ENCODE peak calls at places on chromosomes 2 and 18, in nine cellular contexts. One of them, this sample, is unnamed.

GRCh38 chr18:64592246-64592645 is 443.4 kb upstream of the LINC00305 start:
- DNase-seq in WTC11: no peak
- DNase-seq in activated T-helper 1 cell treated with anti-CD3 and anti-CD28 coated beads, Interleukin-2, amount 50 U/mL, for 16 hours: no peak
- DNase-seq in tibial nerve: no peak
- DNase-seq in natural killer cell: no peak
- DNase-seq in A172: no peak
- DNase-seq in islet precursor cell: no peak
- DNase-seq in amniotic epithelial cell: no peak
- DNase-seq in stimulated activated CD8-positive, alpha-beta memory T cell treated with anti-CD3 and anti-CD28 coated beads, Interleukin-7, amount 100 ng/mL, for 1 hour: no peak
- DNase-seq in this sample: no peak

GRCh38 chr2:218291934-218292699 is at the start of gene TMBIM1:
- DNase-seq in WTC11: peak
- DNase-seq in activated T-helper 1 cell treated with anti-CD3 and anti-CD28 coated beads, Interleukin-2, amount 50 U/mL, for 16 hours: peak
- DNase-seq in tibial nerve: peak
- DNase-seq in natural killer cell: peak
- DNase-seq in A172: peak
- DNase-seq in islet precursor cell: peak
- DNase-seq in amniotic epithelial cell: peak
- DNase-seq in stimulated activated CD8-positive, alpha-beta memory T cell treated with anti-CD3 and anti-CD28 coated beads, Interleukin-7, amount 100 ng/mL, for 1 hour: peak
- DNase-seq in this sample: peak

GRCh38 chr2:54212456-54212855 is 43.6 kb downstream of the TSPYL6 start:
- DNase-seq in WTC11: no peak
- DNase-seq in activated T-helper 1 cell treated with anti-CD3 and anti-CD28 coated beads, Interleukin-2, amount 50 U/mL, for 16 hours: no peak
- DNase-seq in tibial nerve: no peak
- DNase-seq in natural killer cell: no peak
- DNase-seq in A172: peak
- DNase-seq in islet precursor cell: no peak
- DNase-seq in amniotic epithelial cell: peak
- DNase-seq in stimulated activated CD8-positive, alpha-beta memory T cell treated with anti-CD3 and anti-CD28 coated beads, Interleukin-7, amount 100 ng/mL, for 1 hour: no peak
- DNase-seq in this sample: no peak

GRCh38 chr2:46335404-46335965 is 38.3 kb downstream of the EPAS1 start:
- DNase-seq in WTC11: peak
- DNase-seq in activated T-helper 1 cell treated with anti-CD3 and anti-CD28 coated beads, Interleukin-2, amount 50 U/mL, for 16 hours: no peak
- DNase-seq in tibial nerve: no peak
- DNase-seq in natural killer cell: no peak
- DNase-seq in A172: no peak
- DNase-seq in islet precursor cell: peak
- DNase-seq in amniotic epithelial cell: peak
- DNase-seq in stimulated activated CD8-positive, alpha-beta memory T cell treated with anti-CD3 and anti-CD28 coated beads, Interleukin-7, amount 100 ng/mL, for 1 hour: no peak
- DNase-seq in this sample: no peak

GRCh38 chr18:65725421-65726050 is 25.3 kb upstream of the CDH7 start:
- DNase-seq in WTC11: peak
- DNase-seq in activated T-helper 1 cell treated with anti-CD3 and anti-CD28 coated beads, Interleukin-2, amount 50 U/mL, for 16 hours: no peak
- DNase-seq in tibial nerve: no peak
- DNase-seq in natural killer cell: no peak
- DNase-seq in A172: peak
- DNase-seq in islet precursor cell: peak
- DNase-seq in amniotic epithelial cell: no peak
- DNase-seq in stimulated activated CD8-positive, alpha-beta memory T cell treated with anti-CD3 and anti-CD28 coated beads, Interleukin-7, amount 100 ng/mL, for 1 hour: no peak
- DNase-seq in this sample: no peak

GRCh38 chr2:25088817-25089485 is 47.1 kb downstream of the EFR3B start:
- DNase-seq in WTC11: no peak
- DNase-seq in activated T-helper 1 cell treated with anti-CD3 and anti-CD28 coated beads, Interleukin-2, amount 50 U/mL, for 16 hours: no peak
- DNase-seq in tibial nerve: no peak
- DNase-seq in natural killer cell: no peak
- DNase-seq in A172: no peak
- DNase-seq in islet precursor cell: no peak
- DNase-seq in amniotic epithelial cell: no peak
- DNase-seq in stimulated activated CD8-positive, alpha-beta memory T cell treated with anti-CD3 and anti-CD28 coated beads, Interleukin-7, amount 100 ng/mL, for 1 hour: no peak
- DNase-seq in this sample: no peak

GRCh38 chr18:44957025-44957424 is 276.3 kb downstream of the SETBP1 start:
- DNase-seq in WTC11: no peak
- DNase-seq in activated T-helper 1 cell treated with anti-CD3 and anti-CD28 coated beads, Interleukin-2, amount 50 U/mL, for 16 hours: no peak
- DNase-seq in tibial nerve: no peak
- DNase-seq in natural killer cell: no peak
- DNase-seq in A172: no peak
- DNase-seq in islet precursor cell: no peak
- DNase-seq in amniotic epithelial cell: no peak
- DNase-seq in stimulated activated CD8-positive, alpha-beta memory T cell treated with anti-CD3 and anti-CD28 coated beads, Interleukin-7, amount 100 ng/mL, for 1 hour: no peak
- DNase-seq in this sample: no peak

GRCh38 chr18:48817021-48817461 is 133.7 kb downstream of the SMAD7 start:
- DNase-seq in WTC11: peak
- DNase-seq in activated T-helper 1 cell treated with anti-CD3 and anti-CD28 coated beads, Interleukin-2, amount 50 U/mL, for 16 hours: no peak
- DNase-seq in tibial nerve: no peak
- DNase-seq in natural killer cell: peak
- DNase-seq in A172: no peak
- DNase-seq in islet precursor cell: peak
- DNase-seq in amniotic epithelial cell: no peak
- DNase-seq in stimulated activated CD8-positive, alpha-beta memory T cell treated with anti-CD3 and anti-CD28 coated beads, Interleukin-7, amount 100 ng/mL, for 1 hour: no peak
- DNase-seq in this sample: peak

GRCh38 chr18:9569178-9569577 is 45.2 kb downstream of the PPP4R1 start:
- DNase-seq in WTC11: no peak
- DNase-seq in activated T-helper 1 cell treated with anti-CD3 and anti-CD28 coated beads, Interleukin-2, amount 50 U/mL, for 16 hours: no peak
- DNase-seq in tibial nerve: no peak
- DNase-seq in natural killer cell: no peak
- DNase-seq in A172: no peak
- DNase-seq in islet precursor cell: no peak
- DNase-seq in amniotic epithelial cell: no peak
- DNase-seq in stimulated activated CD8-positive, alpha-beta memory T cell treated with anti-CD3 and anti-CD28 coated beads, Interleukin-7, amount 100 ng/mL, for 1 hour: no peak
- DNase-seq in this sample: no peak

GRCh38 chr2:197209274-197209673 is 101.3 kb downstream of the ANKRD44 start:
- DNase-seq in WTC11: no peak
- DNase-seq in activated T-helper 1 cell treated with anti-CD3 and anti-CD28 coated beads, Interleukin-2, amount 50 U/mL, for 16 hours: no peak
- DNase-seq in tibial nerve: no peak
- DNase-seq in natural killer cell: no peak
- DNase-seq in A172: no peak
- DNase-seq in islet precursor cell: no peak
- DNase-seq in amniotic epithelial cell: peak
- DNase-seq in stimulated activated CD8-positive, alpha-beta memory T cell treated with anti-CD3 and anti-CD28 coated beads, Interleukin-7, amount 100 ng/mL, for 1 hour: no peak
- DNase-seq in this sample: no peak

GRCh38 chr2:85561280-85562212 is at the start of gene GGCX:
- DNase-seq in WTC11: peak
- DNase-seq in activated T-helper 1 cell treated with anti-CD3 and anti-CD28 coated beads, Interleukin-2, amount 50 U/mL, for 16 hours: peak
- DNase-seq in tibial nerve: peak
- DNase-seq in natural killer cell: peak
- DNase-seq in A172: peak
- DNase-seq in islet precursor cell: peak
- DNase-seq in amniotic epithelial cell: peak
- DNase-seq in stimulated activated CD8-positive, alpha-beta memory T cell treated with anti-CD3 and anti-CD28 coated beads, Interleukin-7, amount 100 ng/mL, for 1 hour: peak
- DNase-seq in this sample: peak

GRCh38 chr18:74598350-74599001 is 806 bp downstream of the ZNF407 start:
- DNase-seq in WTC11: peak
- DNase-seq in activated T-helper 1 cell treated with anti-CD3 and anti-CD28 coated beads, Interleukin-2, amount 50 U/mL, for 16 hours: peak
- DNase-seq in tibial nerve: no peak
- DNase-seq in natural killer cell: peak
- DNase-seq in A172: peak
- DNase-seq in islet precursor cell: peak
- DNase-seq in amniotic epithelial cell: peak
- DNase-seq in stimulated activated CD8-positive, alpha-beta memory T cell treated with anti-CD3 and anti-CD28 coated beads, Interleukin-7, amount 100 ng/mL, for 1 hour: peak
- DNase-seq in this sample: peak

GRCh38 chr2:171505374-171505773 is 16.9 kb upstream of the CYBRD1 start:
- DNase-seq in WTC11: no peak
- DNase-seq in activated T-helper 1 cell treated with anti-CD3 and anti-CD28 coated beads, Interleukin-2, amount 50 U/mL, for 16 hours: no peak
- DNase-seq in tibial nerve: no peak
- DNase-seq in natural killer cell: no peak
- DNase-seq in A172: no peak
- DNase-seq in islet precursor cell: no peak
- DNase-seq in amniotic epithelial cell: peak
- DNase-seq in stimulated activated CD8-positive, alpha-beta memory T cell treated with anti-CD3 and anti-CD28 coated beads, Interleukin-7, amount 100 ng/mL, for 1 hour: no peak
- DNase-seq in this sample: no peak

GRCh38 chr2:30463535-30463934 is 16.5 kb downstream of the LCLAT1 start:
- DNase-seq in WTC11: no peak
- DNase-seq in activated T-helper 1 cell treated with anti-CD3 and anti-CD28 coated beads, Interleukin-2, amount 50 U/mL, for 16 hours: no peak
- DNase-seq in tibial nerve: no peak
- DNase-seq in natural killer cell: no peak
- DNase-seq in A172: no peak
- DNase-seq in islet precursor cell: no peak
- DNase-seq in amniotic epithelial cell: no peak
- DNase-seq in stimulated activated CD8-positive, alpha-beta memory T cell treated with anti-CD3 and anti-CD28 coated beads, Interleukin-7, amount 100 ng/mL, for 1 hour: no peak
- DNase-seq in this sample: no peak

GRCh38 chr2:444937-445884 is 157.3 kb upstream of the ALKAL2 start:
- DNase-seq in WTC11: no peak
- DNase-seq in activated T-helper 1 cell treated with anti-CD3 and anti-CD28 coated beads, Interleukin-2, amount 50 U/mL, for 16 hours: no peak
- DNase-seq in tibial nerve: no peak
- DNase-seq in natural killer cell: no peak
- DNase-seq in A172: no peak
- DNase-seq in islet precursor cell: peak
- DNase-seq in amniotic epithelial cell: no peak
- DNase-seq in stimulated activated CD8-positive, alpha-beta memory T cell treated with anti-CD3 and anti-CD28 coated beads, Interleukin-7, amount 100 ng/mL, for 1 hour: no peak
- DNase-seq in this sample: no peak

GRCh38 chr18:26468931-26469340 is 79.4 kb downstream of the KCTD1 start:
- DNase-seq in WTC11: peak
- DNase-seq in activated T-helper 1 cell treated with anti-CD3 and anti-CD28 coated beads, Interleukin-2, amount 50 U/mL, for 16 hours: no peak
- DNase-seq in tibial nerve: no peak
- DNase-seq in natural killer cell: no peak
- DNase-seq in A172: peak
- DNase-seq in islet precursor cell: peak
- DNase-seq in amniotic epithelial cell: no peak
- DNase-seq in stimulated activated CD8-positive, alpha-beta memory T cell treated with anti-CD3 and anti-CD28 coated beads, Interleukin-7, amount 100 ng/mL, for 1 hour: no peak
- DNase-seq in this sample: no peak

GRCh38 chr2:65075605-65076344 is 19.6 kb downstream of the CEP68 start:
- DNase-seq in WTC11: peak
- DNase-seq in activated T-helper 1 cell treated with anti-CD3 and anti-CD28 coated beads, Interleukin-2, amount 50 U/mL, for 16 hours: no peak
- DNase-seq in tibial nerve: no peak
- DNase-seq in natural killer cell: no peak
- DNase-seq in A172: peak
- DNase-seq in islet precursor cell: peak
- DNase-seq in amniotic epithelial cell: no peak
- DNase-seq in stimulated activated CD8-positive, alpha-beta memory T cell treated with anti-CD3 and anti-CD28 coated beads, Interleukin-7, amount 100 ng/mL, for 1 hour: no peak
- DNase-seq in this sample: no peak